ENCODE peak calls at places on chromosome 14, in six cellular contexts. I is adrenal gland, U is thoracic aorta, R is esophagus squamous epithelium, N is HepG2, C is psoas muscle. Y is an unnamed sample.

GRCh38 chr14:31090872-31091764 is 64.9 kb upstream of the STRN3 start:
- DNase-seq in N (peak; percentile 97), I (peak; percentile 67), R (no peak), U (peak; percentile 31), C (no peak), Y (no peak)

GRCh38 chr14:96056509-96057422 is 17.6 kb downstream of the C14orf132 start:
- DNase-seq in R (no peak), N (peak; percentile 9), U (no peak), C (no peak), I (no peak), Y (no peak)

GRCh38 chr14:54564071-54564798 is 2.7 kb upstream of the SAMD4A start:
- DNase-seq in C (no peak), I (no peak), R (no peak), N (peak; percentile 36), U (no peak), Y (no peak)

GRCh38 chr14:103149847-103150246 is 26.6 kb downstream of the TNFAIP2 start:
- DNase-seq in N (no peak), R (no peak), U (no peak), C (no peak), I (no peak), Y (no peak)

GRCh38 chr14:100031506-100032281 is 33.5 kb upstream of the EVL start:
- DNase-seq in U (peak; percentile 37), R (no peak), I (peak; percentile 53), N (no peak), C (no peak), Y (peak; percentile 94)

GRCh38 chr14:91369628-91370445 is 47.8 kb downstream of the CCDC88C start:
- DNase-seq in I (no peak), N (peak; percentile 59), C (no peak), U (no peak), R (no peak), Y (no peak)

GRCh38 chr14:47596232-47596631 is 79.2 kb downstream of the MDGA2 start:
- DNase-seq in N (no peak), C (no peak), U (no peak), I (no peak), R (no peak), Y (no peak)

GRCh38 chr14:94213021-94213420 is 38.9 kb downstream of the PPP4R4 start:
- DNase-seq in C (no peak), I (no peak), R (no peak), U (no peak), N (no peak), Y (no peak)

GRCh38 chr14:50924848-50925247 is 19.4 kb downstream of the PYGL start:
- DNase-seq in N (peak; percentile 47), U (no peak), I (no peak), R (no peak), C (no peak), Y (no peak)

GRCh38 chr14:36520601-36521525 is 831 bp upstream of the NKX2-1 start:
- DNase-seq in N (peak; percentile 44), C (no peak), I (no peak), U (no peak), R (no peak), Y (no peak)

GRCh38 chr14:68653754-68654153 is 139.1 kb downstream of the ZFP36L1 start:
- DNase-seq in C (no peak), N (no peak), R (no peak), I (no peak), U (no peak), Y (no peak)

GRCh38 chr14:50961606-50962259 is 17.4 kb upstream of the PYGL start:
- DNase-seq in R (no peak), N (no peak), I (peak; percentile 63), C (no peak), U (peak; percentile 31), Y (no peak)

GRCh38 chr14:26008290-26008689 is 589.5 kb downstream of the NOVA1 start:
- DNase-seq in R (no peak), C (no peak), U (no peak), N (no peak), I (no peak), Y (no peak)

GRCh38 chr14:68178282-68178681 is 358.7 kb downstream of the RAD51B start:
- DNase-seq in R (no peak), N (no peak), U (no peak), I (no peak), C (no peak), Y (no peak)

GRCh38 chr14:51783765-51784164 is 76.6 kb upstream of the GNG2 start:
- DNase-seq in N (no peak), R (no peak), I (no peak), C (no peak), U (no peak), Y (no peak)

GRCh38 chr14:60653709-60654161 is 4.5 kb upstream of the SIX1 start:
- DNase-seq in I (no peak), R (no peak), C (no peak), U (no peak), N (no peak), Y (no peak)

GRCh38 chr14:65560340-65561027 is 148.0 kb downstream of the FUT8 start:
- DNase-seq in N (no peak), C (no peak), U (no peak), I (no peak), R (no peak), Y (no peak)

GRCh38 chr14:50051106-50051505 is 65.3 kb downstream of the VCPKMT start:
- DNase-seq in U (no peak), C (no peak), I (no peak), R (no peak), N (no peak), Y (no peak)

GRCh38 chr14:38143170-38143569 is 64.5 kb upstream of the SSTR1 start:
- DNase-seq in I (no peak), R (no peak), C (no peak), U (no peak), N (no peak), Y (no peak)

GRCh38 chr14:100741956-100742355 is 15.3 kb downstream of the DLK1 start:
- DNase-seq in N (no peak), C (no peak), U (no peak), R (no peak), I (no peak), Y (no peak)

GRCh38 chr14:100278702-100279101 is 27.5 kb downstream of the SLC25A29 start:
- DNase-seq in N (peak; percentile 40), I (no peak), U (no peak), C (no peak), R (no peak), Y (no peak)

GRCh38 chr14:64388533-64389243 is 535 bp downstream of the MTHFD1 start:
- DNase-seq in R (no peak), N (peak; percentile 4), I (no peak), C (no peak), U (no peak), Y (no peak)

GRCh38 chr14:36748814-36749213 is 87.2 kb downstream of the PAX9 start:
- DNase-seq in R (no peak), I (no peak), C (no peak), U (no peak), N (no peak), Y (no peak)

GRCh38 chr14:99575043-99576023 is 28.7 kb downstream of the CCDC85C start:
- DNase-seq in N (peak; percentile 52), C (no peak), U (no peak), R (no peak), I (peak; percentile 67), Y (peak; percentile 96)

GRCh38 chr14:54556535-54556934 is 10.4 kb upstream of the SAMD4A start:
- DNase-seq in N (peak; percentile 60), I (no peak), C (no peak), R (no peak), U (no peak), Y (no peak)

GRCh38 chr14:89721330-89721729 is 233.2 kb downstream of the EFCAB11 start:
- DNase-seq in R (no peak), U (no peak), C (no peak), I (no peak), N (no peak), Y (no peak)
- H3K4me1 ChIP-seq in R (peaks cover 10% of the 10 kb centered on the region), U (peaks cover 9% of the 10 kb centered on the region), C (no peaks in the 10 kb centered on the region), I (no peaks in the 10 kb centered on the region), N (peaks cover 24% of the 10 kb centered on the region), Y (peaks cover 2% of the 10 kb centered on the region)

DNA sequence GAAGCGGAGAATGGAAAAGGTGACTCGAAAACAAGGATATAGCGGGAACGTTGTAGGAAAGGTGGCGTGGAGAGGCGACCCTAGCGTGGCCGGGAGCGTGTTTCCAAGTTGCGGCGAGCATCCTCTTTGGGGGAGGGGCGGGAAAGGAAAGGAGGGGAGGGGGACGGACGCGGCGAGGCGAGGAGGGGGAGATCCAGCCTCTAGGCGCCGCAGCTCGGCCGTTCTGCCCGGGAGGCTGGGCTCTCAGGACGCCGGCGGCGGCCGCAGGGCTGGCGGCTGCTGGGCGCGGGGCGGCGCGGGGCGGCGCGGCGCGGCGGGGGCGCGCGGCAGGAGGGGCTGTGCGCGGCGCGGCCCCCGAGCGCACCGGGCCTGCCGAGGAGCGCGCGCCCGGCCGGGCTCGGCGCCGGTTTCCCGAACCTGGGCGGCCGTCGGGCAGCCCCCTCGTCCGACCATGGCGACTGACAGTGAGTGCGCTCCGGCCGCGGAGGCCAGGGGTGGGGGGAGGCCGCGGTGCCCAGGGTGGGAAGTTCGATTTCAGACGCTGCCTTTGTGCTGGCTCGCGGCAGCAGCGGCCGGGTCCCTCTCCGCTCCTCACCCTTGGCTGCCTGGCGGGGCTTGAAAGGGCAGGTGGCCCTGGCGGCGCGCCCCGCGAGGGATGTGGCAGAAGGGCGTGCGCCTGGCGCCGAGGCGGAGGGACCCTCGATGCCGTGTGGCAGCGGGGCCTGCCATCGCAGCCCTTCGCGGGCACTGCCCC is 50.3 kb downstream of the SNAPC1 start:
- DNase-seq in N (no peak), I (no peak), R (no peak), C (peak; percentile 52), U (no peak), Y (no peak)
- H3K4me3 ChIP-seq in N (peak within 1 kb of the TSS; percentile 71), I (no peak within 1 kb of the TSS), R (peak within 1 kb of the TSS; percentile 53), C (peak within 1 kb of the TSS; percentile 63), U (peak within 1 kb of the TSS; percentile 65), Y (peak within 1 kb of the TSS; percentile 37)

DNA sequence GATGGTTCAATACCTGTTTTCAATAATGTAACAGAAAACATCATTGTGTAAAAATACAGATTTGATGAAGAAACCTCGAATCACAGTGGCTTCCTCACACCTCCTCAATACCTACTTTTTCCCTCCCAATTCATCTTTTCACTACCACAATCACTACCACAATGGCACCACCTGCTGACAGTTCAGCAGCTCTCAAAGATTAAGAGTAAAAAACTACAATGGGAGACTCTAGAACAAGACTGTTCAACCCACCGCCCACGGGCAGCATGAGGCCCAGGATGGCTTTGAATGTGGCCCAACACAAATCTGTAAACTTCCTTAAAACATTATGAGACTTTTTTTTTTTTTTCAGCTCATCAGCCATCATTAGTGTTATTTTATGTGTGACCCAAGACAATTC is 15.2 kb downstream of the MED6 start:
- DNase-seq in C (no peak), U (no peak), I (no peak), N (no peak), R (no peak), Y (no peak)
- TF ChIP-seq CTCF in C (no peak), U (no peak), I (no peak), N (peak; percentile 26), R (no peak), Y (no peak)

DNA sequence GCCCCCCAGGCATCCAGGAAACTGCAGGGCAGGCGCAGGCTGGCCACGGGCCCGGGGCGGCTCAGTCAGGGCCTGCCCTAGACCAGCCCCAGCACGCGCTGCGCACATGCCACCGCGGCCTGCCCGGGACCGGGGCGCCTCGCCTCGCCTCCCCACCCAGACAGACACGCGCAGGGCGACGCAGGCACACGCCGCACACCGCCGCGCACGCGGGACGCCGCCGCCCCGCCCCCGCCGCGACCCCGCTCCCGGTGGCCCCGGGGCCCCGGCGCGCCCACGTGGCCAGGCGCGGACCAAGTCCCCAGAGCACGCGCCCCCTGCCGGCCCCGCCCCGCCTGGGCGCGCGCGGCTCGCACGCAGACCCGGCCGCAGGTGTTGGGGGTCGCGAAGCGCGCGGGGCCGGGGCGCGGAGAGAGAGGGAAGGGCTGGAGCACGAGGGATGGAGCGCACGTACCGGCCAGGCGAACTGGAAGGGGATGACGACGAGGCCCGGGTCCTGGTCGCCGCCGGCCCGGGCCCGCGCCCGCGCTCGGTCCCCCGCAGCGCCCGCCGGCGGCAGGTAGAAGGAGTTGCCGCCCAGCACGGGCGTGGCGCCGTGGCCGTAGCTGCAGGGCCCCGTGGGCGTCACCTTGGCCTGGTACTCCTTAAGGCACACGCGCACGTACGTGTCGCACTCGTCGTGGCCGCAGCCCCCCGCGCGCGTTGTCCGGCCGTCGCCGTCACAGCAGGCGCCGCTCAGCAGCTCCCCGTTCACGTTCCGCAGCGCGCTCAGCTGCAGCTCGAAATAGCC is 1.1 kb downstream of the JAG2 start:
- DNase-seq in N (no peak), U (no peak), R (no peak), C (peak; percentile 72), I (no peak), Y (no peak)
- H3K4me1 ChIP-seq in N (no peaks in the 10 kb centered on the region), U (peaks cover 12% of the 10 kb centered on the region), R (peaks cover 42% of the 10 kb centered on the region), C (peaks cover 74% of the 10 kb centered on the region), I (no peaks in the 10 kb centered on the region), Y (peaks cover 19% of the 10 kb centered on the region)

Y was measured in RWPE2.